ENCODE peak calls at places on chromosomes 6 and 20, in six cellular contexts. One of them, this sample, is unnamed. For H3K4me1, the result is how much of the 10 kb centered on the place peaks cover.

GRCh38 chr6:138774370-138774769 is 801 bp downstream of the CCDC28A start:
- DNase-seq in tibial artery: no peak
- DNase-seq in HepG2: no peak
- DNase-seq in heart left ventricle: no peak
- DNase-seq in A549: no peak
- DNase-seq in HCT116: no peak
- DNase-seq in this sample: peak

GRCh38 chr20:32753731-32754130 is 8.5 kb upstream of the DNMT3B start:
- DNase-seq in HepG2: no peak
- DNase-seq in tibial artery: no peak
- DNase-seq in A549: no peak
- DNase-seq in HCT116: no peak
- DNase-seq in heart left ventricle: no peak
- DNase-seq in this sample: no peak

GRCh38 chr20:47544240-47544639 is 42.6 kb downstream of the NCOA3 start:
- DNase-seq in HCT116: no peak
- DNase-seq in A549: no peak
- DNase-seq in HepG2: no peak
- DNase-seq in heart left ventricle: no peak
- DNase-seq in tibial artery: no peak
- DNase-seq in this sample: peak

GRCh38 chr20:23654722-23655121 is 17.0 kb upstream of the CST3 start:
- DNase-seq in HepG2: no peak
- DNase-seq in HCT116: no peak
- DNase-seq in tibial artery: no peak
- DNase-seq in heart left ventricle: peak
- DNase-seq in A549: no peak
- DNase-seq in this sample: no peak

GRCh38 chr6:18166314-18167007 is 11.2 kb downstream of the KDM1B start:
- DNase-seq in A549: no peak
- DNase-seq in heart left ventricle: no peak
- DNase-seq in tibial artery: no peak
- DNase-seq in HepG2: no peak
- DNase-seq in HCT116: no peak
- DNase-seq in this sample: peak

GRCh38 chr6:15279047-15279661 is 33.3 kb downstream of the JARID2 start:
- DNase-seq in tibial artery: no peak
- DNase-seq in heart left ventricle: no peak
- DNase-seq in HepG2: peak
- DNase-seq in HCT116: no peak
- DNase-seq in A549: no peak
- DNase-seq in this sample: no peak

GRCh38 chr6:152094992-152095592 is 287.6 kb downstream of the ESR1 start:
- DNase-seq in tibial artery: peak
- DNase-seq in HepG2: peak
- DNase-seq in HCT116: peak
- DNase-seq in A549: peak
- DNase-seq in heart left ventricle: peak
- DNase-seq in this sample: peak

GRCh38 chr6:147530132-147531060 is 21.9 kb downstream of the SAMD5 start:
- DNase-seq in HCT116: no peak
- DNase-seq in tibial artery: no peak
- DNase-seq in heart left ventricle: no peak
- DNase-seq in A549: no peak
- DNase-seq in HepG2: no peak
- DNase-seq in this sample: peak

GRCh38 chr6:41373367-41373918 is 38.0 kb downstream of the NCR2 start:
- DNase-seq in HCT116: no peak
- DNase-seq in heart left ventricle: no peak
- DNase-seq in HepG2: no peak
- DNase-seq in A549: no peak
- DNase-seq in tibial artery: no peak
- DNase-seq in this sample: no peak

GRCh38 chr6:73704260-73704659 is 8.3 kb downstream of the CD109 start:
- DNase-seq in HepG2: peak
- DNase-seq in heart left ventricle: no peak
- DNase-seq in tibial artery: no peak
- DNase-seq in A549: peak
- DNase-seq in HCT116: peak
- DNase-seq in this sample: peak

GRCh38 chr6:144149894-144150672 is at the start of gene STX11:
- DNase-seq in A549: peak
- DNase-seq in HCT116: no peak
- DNase-seq in HepG2: no peak
- DNase-seq in tibial artery: peak
- DNase-seq in heart left ventricle: peak
- DNase-seq in this sample: peak

GRCh38 chr20:2312876-2313275 is 17.1 kb downstream of the TGM3 start:
- DNase-seq in HepG2: no peak
- DNase-seq in heart left ventricle: no peak
- DNase-seq in A549: no peak
- DNase-seq in tibial artery: peak
- DNase-seq in HCT116: no peak
- DNase-seq in this sample: no peak

GRCh38 chr20:47809161-47809560 is 23.9 kb upstream of the SULF2 start:
- DNase-seq in HCT116: no peak
- DNase-seq in HepG2: no peak
- DNase-seq in A549: no peak
- DNase-seq in heart left ventricle: no peak
- DNase-seq in tibial artery: no peak
- DNase-seq in this sample: no peak

GRCh38 chr6:25981529-25982263 is 19.1 kb downstream of the TRIM38 start:
- DNase-seq in HCT116: no peak
- DNase-seq in A549: no peak
- DNase-seq in heart left ventricle: no peak
- DNase-seq in HepG2: no peak
- DNase-seq in tibial artery: no peak
- DNase-seq in this sample: no peak

GRCh38 chr6:14704383-14705271 is 541.2 kb upstream of the JARID2 start:
- DNase-seq in A549: no peak
- DNase-seq in HepG2: no peak
- DNase-seq in heart left ventricle: no peak
- DNase-seq in HCT116: no peak
- DNase-seq in tibial artery: no peak
- DNase-seq in this sample: peak

DNA sequence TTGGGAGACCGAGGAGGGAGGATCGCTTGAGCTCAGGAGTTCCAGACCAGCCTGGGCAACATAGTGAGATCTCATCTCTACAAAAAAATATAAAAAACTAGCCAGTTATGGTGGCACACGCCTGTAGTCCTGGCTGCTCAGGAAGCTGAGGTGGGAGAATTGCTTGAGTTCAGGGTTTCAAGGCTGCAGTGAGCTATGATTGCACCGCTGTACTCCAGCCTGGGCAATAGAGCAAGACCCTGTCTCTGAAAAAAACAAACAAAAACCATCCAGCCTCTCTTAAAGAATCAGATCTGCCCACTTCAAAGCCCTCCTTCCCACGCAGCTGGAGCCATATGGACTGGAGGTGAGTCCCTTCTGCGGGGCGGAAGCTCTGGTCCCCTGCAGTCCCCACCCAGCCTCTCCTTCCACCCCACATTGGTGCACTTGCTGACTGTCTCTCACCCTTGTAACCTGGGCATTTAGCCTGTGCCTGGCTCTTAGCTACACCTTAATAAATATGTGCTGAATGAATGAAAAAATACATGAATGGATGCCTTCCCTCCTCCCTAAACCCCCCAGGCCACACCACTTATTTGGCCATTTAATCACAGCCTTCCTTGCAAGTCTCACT is 7.2 kb upstream of the PARD6B start:
- DNase-seq in HCT116: no peak
- DNase-seq in heart left ventricle: no peak
- DNase-seq in HepG2: no peak
- DNase-seq in A549: no peak
- DNase-seq in tibial artery: peak
- DNase-seq in this sample: no peak
- H3K4me1 ChIP-seq in HCT116: half or more
- H3K4me1 ChIP-seq in heart left ventricle: under half
- H3K4me1 ChIP-seq in HepG2: half or more
- H3K4me1 ChIP-seq in A549: half or more
- H3K4me1 ChIP-seq in tibial artery: under half
- H3K4me1 ChIP-seq in this sample: half or more

DNA sequence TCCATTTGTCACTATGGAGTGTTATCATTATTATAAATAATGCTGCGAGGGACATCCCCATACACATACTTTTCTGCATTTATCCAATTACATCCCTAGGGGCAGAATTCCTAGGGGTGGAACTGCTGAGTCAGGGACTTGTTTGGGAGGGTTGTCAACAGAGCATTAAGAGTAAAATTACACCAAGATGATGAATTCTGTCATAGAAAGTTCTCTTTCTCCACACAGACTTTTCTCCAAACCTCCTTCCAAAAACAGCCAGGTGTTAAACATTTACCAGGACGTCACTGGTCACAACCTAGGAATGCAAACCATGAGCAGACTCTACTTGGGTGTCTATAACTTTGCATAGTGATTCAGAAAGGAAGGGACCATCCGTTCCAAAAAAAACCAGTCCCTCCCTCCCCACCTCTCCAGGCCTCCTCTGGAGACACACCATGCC is 95.5 kb downstream of the PRND start:
- DNase-seq in heart left ventricle: no peak
- DNase-seq in A549: peak
- DNase-seq in HepG2: peak
- DNase-seq in tibial artery: no peak
- DNase-seq in HCT116: no peak
- DNase-seq in this sample: peak
- H3K4me1 ChIP-seq in heart left ventricle: under half
- H3K4me1 ChIP-seq in A549: under half
- H3K4me1 ChIP-seq in HepG2: under half
- H3K4me1 ChIP-seq in tibial artery: under half
- H3K4me1 ChIP-seq in HCT116: under half
- H3K4me1 ChIP-seq in this sample: under half

GRCh38 chr6:30840922-30841643 is 43.2 kb upstream of the DDR1 start:
- DNase-seq in HCT116: no peak
- DNase-seq in heart left ventricle: no peak
- DNase-seq in HepG2: no peak
- DNase-seq in A549: no peak
- DNase-seq in tibial artery: no peak
- DNase-seq in this sample: no peak
- H3K4me1 ChIP-seq in HCT116: half or more
- H3K4me1 ChIP-seq in heart left ventricle: under half
- H3K4me1 ChIP-seq in HepG2: under half
- H3K4me1 ChIP-seq in A549: under half
- H3K4me1 ChIP-seq in tibial artery: under half
- H3K4me1 ChIP-seq in this sample: under half

GRCh38 chr20:53092772-53093171 is 120.6 kb downstream of the TSHZ2 start:
- DNase-seq in HepG2: no peak
- DNase-seq in HCT116: no peak
- DNase-seq in A549: no peak
- DNase-seq in tibial artery: no peak
- DNase-seq in heart left ventricle: no peak
- DNase-seq in this sample: no peak
- H3K4me1 ChIP-seq in HepG2: under half
- H3K4me1 ChIP-seq in HCT116: under half
- H3K4me1 ChIP-seq in A549: under half
- H3K4me1 ChIP-seq in tibial artery: under half
- H3K4me1 ChIP-seq in heart left ventricle: under half
- H3K4me1 ChIP-seq in this sample: under half

DNA sequence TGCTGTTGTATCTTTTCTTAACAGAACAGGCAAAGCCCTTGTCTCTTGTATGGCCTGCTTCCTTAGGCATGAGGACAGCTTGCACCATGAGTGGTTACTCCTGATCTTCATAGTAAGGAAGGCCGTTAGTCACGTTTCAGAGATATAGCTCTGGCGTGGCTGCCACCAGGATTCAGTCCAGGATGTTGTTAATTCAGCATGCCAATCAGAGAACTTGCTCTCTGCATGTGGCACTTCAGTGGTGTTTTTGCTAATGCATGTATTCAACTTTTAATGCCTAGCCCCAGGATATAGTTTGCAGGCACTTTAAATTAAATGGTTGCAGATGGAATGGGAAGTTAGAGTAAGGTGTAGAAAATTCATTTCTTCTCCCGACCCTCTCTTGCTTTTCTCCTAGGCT is 20.0 kb downstream of the ARFGEF2 start:
- DNase-seq in HepG2: no peak
- DNase-seq in heart left ventricle: no peak
- DNase-seq in tibial artery: no peak
- DNase-seq in HCT116: no peak
- DNase-seq in A549: no peak
- DNase-seq in this sample: no peak
- H3K4me1 ChIP-seq in HepG2: under half
- H3K4me1 ChIP-seq in heart left ventricle: under half
- H3K4me1 ChIP-seq in tibial artery: under half
- H3K4me1 ChIP-seq in HCT116: under half
- H3K4me1 ChIP-seq in A549: under half
- H3K4me1 ChIP-seq in this sample: under half

GRCh38 chr20:11851646-11852045 is 66.0 kb upstream of the BTBD3 start:
- DNase-seq in heart left ventricle: no peak
- DNase-seq in tibial artery: no peak
- DNase-seq in HepG2: no peak
- DNase-seq in A549: no peak
- DNase-seq in HCT116: no peak
- DNase-seq in this sample: no peak

GRCh38 chr20:11850901-11851300 is 66.8 kb upstream of the BTBD3 start:
- DNase-seq in HepG2: no peak
- DNase-seq in tibial artery: no peak
- DNase-seq in HCT116: peak
- DNase-seq in heart left ventricle: no peak
- DNase-seq in A549: no peak
- DNase-seq in this sample: peak

GRCh38 chr20:11847827-11848226 is 69.9 kb upstream of the BTBD3 start:
- DNase-seq in heart left ventricle: no peak
- DNase-seq in A549: no peak
- DNase-seq in HepG2: no peak
- DNase-seq in HCT116: no peak
- DNase-seq in tibial artery: no peak
- DNase-seq in this sample: no peak

GRCh38 chr20:11849976-11850670 is 67.6 kb upstream of the BTBD3 start:
- DNase-seq in heart left ventricle: no peak
- DNase-seq in HCT116: peak
- DNase-seq in HepG2: no peak
- DNase-seq in A549: no peak
- DNase-seq in tibial artery: no peak
- DNase-seq in this sample: no peak

DNA sequence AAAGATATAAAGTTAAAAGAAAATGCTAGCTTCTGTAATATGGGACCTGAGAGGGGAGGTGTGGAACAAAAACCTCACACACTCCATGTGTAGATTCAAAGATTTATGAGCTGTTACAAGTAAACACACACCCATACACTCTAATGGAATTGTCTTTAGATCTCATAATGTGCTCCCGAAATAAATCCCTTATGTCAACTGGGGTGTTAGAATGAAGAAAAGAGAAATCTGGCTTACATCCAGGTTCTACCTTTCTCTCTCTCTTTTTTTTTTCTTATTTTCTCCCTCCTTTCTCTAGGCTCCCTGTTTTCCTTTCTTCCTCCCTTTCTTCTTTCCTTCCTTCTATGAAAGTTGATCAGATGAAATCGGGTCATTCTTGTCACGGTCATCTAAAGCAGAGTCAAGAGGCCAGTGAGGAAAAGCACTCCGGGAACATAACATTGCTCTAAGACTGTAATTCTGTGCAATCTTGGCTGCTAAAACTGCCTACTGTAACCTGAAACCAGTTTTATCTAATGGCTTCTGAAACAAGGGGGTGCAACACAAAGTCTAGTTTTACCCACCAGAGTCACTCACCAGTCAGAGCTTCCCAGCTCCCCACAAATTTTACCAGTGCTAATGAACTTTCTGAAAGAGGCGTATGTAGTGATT is 68.3 kb upstream of the BTBD3 start:
- DNase-seq in HepG2: no peak
- DNase-seq in heart left ventricle: no peak
- DNase-seq in tibial artery: no peak
- DNase-seq in A549: no peak
- DNase-seq in HCT116: no peak
- DNase-seq in this sample: peak
- H3K4me1 ChIP-seq in HepG2: under half
- H3K4me1 ChIP-seq in heart left ventricle: under half
- H3K4me1 ChIP-seq in tibial artery: under half
- H3K4me1 ChIP-seq in A549: under half
- H3K4me1 ChIP-seq in HCT116: under half
- H3K4me1 ChIP-seq in this sample: under half